ENCODE peak calls at places on chromosomes 11 and 22, in eight cellular contexts. L is WERI-Rb-1; N is stimulated activated CD4-positive, alpha-beta T cell treated with anti-CD3 and anti-CD28 coated beads, Interleukin-4, amount 100 ng/mL, for 4 hours; C is hepatic stellate cell; H is fibroblast of pulmonary artery; Y is cardiac fibroblast; G is effector CD8-positive, alpha-beta T cell; A is stimulated activated CD8-positive, alpha-beta memory T cell treated with anti-CD3 and anti-CD28 coated beads, Interleukin-15, amount 100 ng/mL, for 1 hour. M is an unnamed sample.

GRCh38 chr11:112237451-112237850 is 11.2 kb downstream of the PTS start:
- DNase-seq in L (no peak), N (no peak), C (no peak), H (no peak), Y (no peak), G (no peak), A (no peak), M (no peak)

GRCh38 chr22:27393371-27393770 is 408.2 kb downstream of the MN1 start:
- DNase-seq in L (no peak), N (no peak), C (no peak), H (no peak), Y (no peak), G (no peak), A (no peak), M (no peak)

GRCh38 chr22:30305906-30306628 is 16.8 kb upstream of the CASTOR1 start:
- DNase-seq in L (no peak), N (no peak), C (no peak), H (no peak), Y (no peak), G (no peak), A (no peak), M (no peak)

GRCh38 chr11:111499483-111499882 is 12.7 kb downstream of the BTG4 start:
- DNase-seq in L (no peak), N (no peak), C (no peak), H (no peak), Y (no peak), G (no peak), A (no peak), M (no peak)

GRCh38 chr11:65069217-65069616 is 10.9 kb upstream of the NAALADL1 start:
- DNase-seq in L (no peak), N (no peak), C (no peak), H (peak; percentile 19), Y (peak; percentile 40), G (no peak), A (no peak), M (no peak)

GRCh38 chr11:118241191-118242098 is 10.7 kb downstream of the MPZL3 start:
- DNase-seq in L (no peak), N (peak; percentile 44), C (no peak), H (peak; percentile 29), Y (peak; percentile 54), G (no peak), A (peak; percentile 44), M (no peak)

GRCh38 chr11:19953909-19954308 is 206.4 kb downstream of the DBX1 start:
- DNase-seq in L (peak; percentile 53), N (no peak), C (peak; percentile 72), H (peak; percentile 79), Y (peak; percentile 87), G (no peak), A (no peak), M (no peak)

GRCh38 chr11:17602105-17603001 is 55.3 kb downstream of the OTOG start:
- DNase-seq in L (no peak), N (no peak), C (no peak), H (no peak), Y (no peak), G (no peak), A (no peak), M (no peak)

GRCh38 chr11:7031346-7031957 is 11.2 kb downstream of the NLRP14 start:
- DNase-seq in L (no peak), N (no peak), C (no peak), H (no peak), Y (no peak), G (no peak), A (no peak), M (no peak)

GRCh38 chr11:39541945-39542351 is 1917.5 kb downstream of the LRRC4C start:
- DNase-seq in L (no peak), N (no peak), C (no peak), H (no peak), Y (no peak), G (no peak), A (no peak), M (no peak)

GRCh38 chr11:71311928-71312510 is 59.6 kb upstream of the SHANK2 start:
- DNase-seq in L (no peak), N (no peak), C (no peak), H (no peak), Y (no peak), G (no peak), A (no peak), M (no peak)

GRCh38 chr11:35605691-35606090 is 12.6 kb upstream of the FJX1 start:
- DNase-seq in L (no peak), N (no peak), C (no peak), H (peak; percentile 54), Y (no peak), G (no peak), A (no peak), M (no peak)

GRCh38 chr11:93988455-93988854 is 32.7 kb upstream of the HEPHL1 start:
- DNase-seq in L (no peak), N (no peak), C (no peak), H (no peak), Y (no peak), G (no peak), A (no peak), M (no peak)

GRCh38 chr11:74014880-74015279 is 6.0 kb upstream of the UCP3 start:
- DNase-seq in L (no peak), N (no peak), C (no peak), H (no peak), Y (no peak), G (no peak), A (no peak), M (no peak)

GRCh38 chr11:12915093-12915492 is 94.0 kb upstream of the RASSF10 start:
- DNase-seq in L (no peak), N (no peak), C (no peak), H (no peak), Y (no peak), G (no peak), A (no peak), M (no peak)

GRCh38 chr11:12876340-12876739 is 132.8 kb upstream of the RASSF10 start:
- DNase-seq in L (no peak), N (no peak), C (no peak), H (no peak), Y (no peak), G (no peak), A (no peak), M (no peak)

GRCh38 chr11:60924906-60925684 is 835 bp downstream of the TMEM132A start:
- DNase-seq in L (no peak), N (no peak), C (no peak), H (no peak), Y (no peak), G (no peak), A (no peak), M (no peak)

GRCh38 chr11:119672597-119672996 is 56.4 kb downstream of the NECTIN1 start:
- DNase-seq in L (no peak), N (no peak), C (no peak), H (no peak), Y (no peak), G (no peak), A (no peak), M (no peak)

GRCh38 chr22:49462795-49463194 is 364.9 kb downstream of the BRD1 start:
- DNase-seq in L (no peak), N (no peak), C (no peak), H (no peak), Y (no peak), G (no peak), A (no peak), M (no peak)

GRCh38 chr11:130873766-130874165 is 42.5 kb downstream of the SNX19 start:
- DNase-seq in L (no peak), N (no peak), C (peak; percentile 37), H (peak; percentile 34), Y (peak; percentile 80), G (no peak), A (no peak), M (no peak)

GRCh38 chr22:47129902-47130301 is 367.5 kb downstream of the TBC1D22A start:
- DNase-seq in L (peak; percentile 30), N (no peak), C (peak; percentile 26), H (no peak), Y (no peak), G (no peak), A (no peak), M (no peak)

GRCh38 chr11:108959124-108959761 is 294.4 kb downstream of the DDX10 start:
- DNase-seq in L (no peak), N (no peak), C (no peak), H (no peak), Y (no peak), G (no peak), A (no peak), M (no peak)

GRCh38 chr22:31106651-31107205 is 640 bp downstream of the SELENOM start:
- DNase-seq in L (no peak), N (no peak), C (peak; percentile 57), H (peak; percentile 61), Y (peak; percentile 70), G (no peak), A (no peak), M (no peak)